ENCODE peak calls at places on chromosomes 5 and 9, in six cellular contexts. U is astrocyte, S is HepG2, N is MM.1S, M is neural progenitor cell, Z is keratinocyte. F is an unnamed sample.

GRCh38 chr9:133525677-133526076 is 918 bp upstream of the MYMK start:
- DNase-seq in U (no peak), S (no peak), N (no peak), M (no peak), Z (no peak), F (no peak)

GRCh38 chr5:176773408-176774035 is 36.8 kb upstream of the UNC5A start:
- DNase-seq in U (no peak), S (no peak), N (no peak), M (no peak), Z (no peak), F (no peak)

GRCh38 chr5:171520300-171521170 is 101.1 kb downstream of the FGF18 start:
- DNase-seq in U (peak), S (no peak), N (no peak), M (peak), Z (no peak), F (peak)

GRCh38 chr9:135604437-135605237 is 34.7 kb downstream of the GLT6D1 start:
- DNase-seq in U (no peak), S (no peak), N (no peak), M (no peak), Z (no peak), F (no peak)

GRCh38 chr9:116979461-116979860 is 292.4 kb downstream of the TRIM32 start:
- DNase-seq in U (no peak), S (no peak), N (no peak), M (no peak), Z (no peak), F (no peak)

GRCh38 chr9:119282476-119283117 is 86.6 kb downstream of the BRINP1 start:
- DNase-seq in U (peak), S (no peak), N (no peak), M (no peak), Z (no peak), F (no peak)

GRCh38 chr5:160547061-160547460 is 125.4 kb downstream of the PTTG1 start:
- DNase-seq in U (no peak), S (no peak), N (no peak), M (no peak), Z (no peak), F (no peak)

GRCh38 chr5:57741326-57741725 is 258.7 kb upstream of the ACTBL2 start:
- DNase-seq in U (no peak), S (no peak), N (no peak), M (no peak), Z (no peak), F (no peak)

GRCh38 chr9:134498767-134499166 is 142.8 kb upstream of the COL5A1 start:
- DNase-seq in U (no peak), S (no peak), N (no peak), M (no peak), Z (no peak), F (no peak)

GRCh38 chr9:89139450-89139849 is 39.2 kb downstream of the SHC3 start:
- DNase-seq in U (peak), S (no peak), N (no peak), M (no peak), Z (no peak), F (no peak)

GRCh38 chr5:154620406-154620805 is 134.8 kb upstream of the LARP1 start:
- DNase-seq in U (no peak), S (no peak), N (no peak), M (no peak), Z (no peak), F (no peak)

GRCh38 chr5:68285075-68285827 is 69.7 kb downstream of the PIK3R1 start:
- DNase-seq in U (no peak), S (peak), N (peak), M (no peak), Z (no peak), F (no peak)

GRCh38 chr5:141483842-141484241 is 988 bp upstream of the PCDHGC4 start:
- DNase-seq in U (no peak), S (no peak), N (no peak), M (peak), Z (no peak), F (no peak)
- H3K4me2 ChIP-seq in U (peak), S (no peak), N (no peak), M (peak), Z (no peak), F (no peak)

DNA sequence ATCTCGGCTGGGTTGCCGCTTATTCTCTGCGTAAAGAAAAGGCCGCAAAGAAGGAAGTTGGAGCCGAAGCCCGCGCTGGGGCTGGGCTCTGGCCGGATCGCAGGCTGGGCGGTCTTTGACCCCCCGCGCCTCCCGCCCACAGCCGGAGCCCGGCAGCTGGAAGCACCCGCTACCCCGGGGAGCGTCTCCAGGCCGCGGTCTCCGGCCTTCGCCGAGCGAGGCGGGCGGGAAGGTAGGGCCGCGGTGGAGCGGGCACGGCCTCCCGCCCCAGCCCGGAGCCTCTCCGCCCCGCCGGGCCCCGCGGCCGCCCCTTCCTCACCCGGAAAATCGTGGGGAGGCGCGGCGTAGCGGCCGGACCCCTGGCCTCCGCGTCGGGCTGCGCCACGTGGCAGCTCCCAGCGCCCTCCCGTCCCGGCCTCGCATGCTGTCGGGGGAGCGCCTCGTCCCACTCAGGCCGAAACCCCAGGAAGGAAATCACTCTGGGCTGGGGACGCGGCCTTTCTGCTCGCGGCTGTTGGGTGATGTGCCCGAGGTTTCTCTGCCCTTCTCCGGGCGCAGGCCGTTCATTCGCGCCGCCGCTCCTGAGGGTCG is 11.9 kb downstream of the FOXD1 start:
- DNase-seq in U (no peak), S (no peak), N (no peak), M (no peak), Z (no peak), F (peak)
- TF ChIP-seq EZH2 in U (peak), S (peak), N (no peak), M (peak), Z (no peak), F (no peak)

DNA sequence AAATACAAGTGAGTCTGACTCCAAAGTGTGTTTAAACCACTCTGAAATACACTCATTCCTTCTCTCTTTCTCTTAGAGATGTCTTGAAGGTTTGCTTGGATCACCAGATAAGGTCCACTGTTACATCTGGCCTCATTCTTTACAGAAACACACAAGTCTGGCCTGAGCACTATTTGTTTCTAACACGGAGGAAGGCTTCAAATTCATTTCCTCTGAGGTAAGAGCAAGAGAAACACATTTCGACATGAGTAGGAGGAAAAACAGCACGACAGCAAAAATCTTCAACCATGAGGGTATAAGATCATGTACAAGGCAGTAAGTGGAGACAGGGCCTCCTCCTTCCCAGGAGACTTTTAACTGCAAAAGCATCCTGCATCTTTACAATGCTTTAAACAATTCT is 8.0 kb downstream of the SIL1 start:
- DNase-seq in U (peak), S (no peak), N (no peak), M (no peak), Z (no peak), F (peak)
- H3K9ac ChIP-seq in U (no peak), S (no peak), N (no peak), M (no peak), Z (no peak), F (peak)

GRCh38 chr5:51326844-51327243 is 56.4 kb upstream of the ISL1 start:
- DNase-seq in U (no peak), S (no peak), N (no peak), M (no peak), Z (no peak), F (no peak)
- H3K4me2 ChIP-seq in U (no peak), S (no peak), N (no peak), M (no peak), Z (no peak), F (no peak)

GRCh38 chr9:126615251-126615790 is 1.6 kb downstream of the LMX1B start:
- DNase-seq in U (no peak), S (peak), N (no peak), M (peak), Z (no peak), F (peak)
- TF ChIP-seq EZH2 in U (no peak), S (no peak), N (no peak), M (peak), Z (no peak), F (no peak)

DNA sequence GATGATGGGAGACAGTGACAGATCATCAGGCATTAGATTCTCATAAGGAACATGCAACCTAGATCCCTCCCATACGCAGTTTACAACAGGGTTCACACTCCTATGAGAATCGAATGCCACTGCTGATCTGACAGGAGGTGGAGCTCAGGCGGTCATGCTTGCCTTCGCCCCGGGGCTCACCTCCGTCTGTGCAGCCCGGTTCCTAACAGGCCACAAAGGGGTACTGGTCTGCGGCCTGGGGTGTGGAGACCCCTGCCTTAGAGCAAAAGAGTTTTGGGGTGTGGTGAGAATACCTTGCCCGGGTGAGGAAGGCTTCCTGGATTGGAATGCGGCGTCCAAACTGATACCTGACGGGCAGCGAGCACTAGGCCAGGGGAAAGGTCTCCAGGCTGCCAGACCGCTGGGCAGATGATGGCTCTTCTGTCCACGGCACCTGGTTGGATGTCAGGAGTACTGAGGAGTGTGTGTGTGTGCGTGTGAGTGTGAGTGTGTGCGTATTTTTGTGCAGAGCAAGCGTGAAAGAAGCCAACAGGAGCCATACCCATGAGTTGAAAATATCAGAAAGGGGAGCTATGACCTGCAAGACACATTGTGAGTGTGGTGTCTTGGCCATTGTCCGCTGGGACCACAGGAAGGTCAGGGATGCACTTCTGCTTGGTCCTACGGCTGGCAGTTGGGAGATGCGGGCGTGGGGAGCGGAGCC is 55.4 kb downstream of the ACER2 start:
- DNase-seq in U (no peak), S (no peak), N (no peak), M (no peak), Z (no peak), F (no peak)
- H3K9ac ChIP-seq in U (no peak), S (peak), N (no peak), M (no peak), Z (peak), F (peak)

DNA sequence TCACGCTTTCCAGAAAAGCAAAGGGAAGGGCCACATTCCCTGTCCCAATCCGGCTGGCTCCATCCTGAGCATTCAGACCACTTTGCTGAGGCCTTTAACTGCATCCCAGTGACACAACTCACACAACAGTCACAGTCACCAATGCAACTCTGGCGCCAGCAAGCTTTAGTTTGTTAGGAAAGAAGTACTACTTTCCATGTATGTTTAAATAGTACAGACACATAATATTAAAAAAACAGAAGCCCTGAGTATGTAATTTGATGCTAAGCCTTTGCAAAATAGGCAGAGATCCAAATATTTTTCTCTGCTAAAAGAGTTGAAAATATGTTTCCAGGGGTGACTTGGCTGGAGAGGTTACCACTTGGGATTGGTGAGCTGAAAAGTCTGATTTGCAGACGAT is 31.7 kb upstream of the GAS1 start:
- DNase-seq in U (peak), S (no peak), N (no peak), M (no peak), Z (no peak), F (no peak)
- H3K4me2 ChIP-seq in U (no peak), S (no peak), N (no peak), M (no peak), Z (no peak), F (no peak)